ENCODE peak calls at places on chromosome 12, in eight cellular contexts. One of them, this sample, is unnamed.

GRCh38 chr12:1529862-1530591 is 64.4 kb downstream of the FBXL14 start:
- DNase-seq in adrenal gland: no peak
- DNase-seq in thoracic aorta: no peak
- DNase-seq in HCT116: no peak
- DNase-seq in neuronal stem cell: no peak
- DNase-seq in H9: peak; percentile 51
- DNase-seq in cardiac muscle cell: peak; percentile 64
- DNase-seq in CD8-positive, alpha-beta T cell: no peak
- DNase-seq in this sample: no peak

GRCh38 chr12:57224973-57225679 is 4.4 kb upstream of the SHMT2 start:
- DNase-seq in adrenal gland: no peak
- DNase-seq in thoracic aorta: no peak
- DNase-seq in HCT116: no peak
- DNase-seq in neuronal stem cell: no peak
- DNase-seq in H9: peak; percentile 91
- DNase-seq in cardiac muscle cell: peak; percentile 59
- DNase-seq in CD8-positive, alpha-beta T cell: peak; percentile 86
- DNase-seq in this sample: no peak

GRCh38 chr12:9870311-9870866 is 1.2 kb upstream of the CLEC2B start:
- DNase-seq in adrenal gland: no peak
- DNase-seq in thoracic aorta: no peak
- DNase-seq in HCT116: no peak
- DNase-seq in neuronal stem cell: no peak
- DNase-seq in H9: no peak
- DNase-seq in cardiac muscle cell: no peak
- DNase-seq in CD8-positive, alpha-beta T cell: no peak
- DNase-seq in this sample: no peak

GRCh38 chr12:122793685-122794106 is 19.3 kb downstream of the CCDC62 start:
- DNase-seq in adrenal gland: no peak
- DNase-seq in thoracic aorta: no peak
- DNase-seq in HCT116: peak; percentile 52
- DNase-seq in neuronal stem cell: peak; percentile 51
- DNase-seq in H9: no peak
- DNase-seq in cardiac muscle cell: peak; percentile 61
- DNase-seq in CD8-positive, alpha-beta T cell: no peak
- DNase-seq in this sample: no peak

GRCh38 chr12:120652671-120653435 is 12.4 kb downstream of the CABP1 start:
- DNase-seq in adrenal gland: no peak
- DNase-seq in thoracic aorta: no peak
- DNase-seq in HCT116: no peak
- DNase-seq in neuronal stem cell: no peak
- DNase-seq in H9: no peak
- DNase-seq in cardiac muscle cell: no peak
- DNase-seq in CD8-positive, alpha-beta T cell: no peak
- DNase-seq in this sample: peak; percentile 92

GRCh38 chr12:46786774-46787173 is 39.0 kb downstream of the SLC38A4 start:
- DNase-seq in adrenal gland: no peak
- DNase-seq in thoracic aorta: no peak
- DNase-seq in HCT116: no peak
- DNase-seq in neuronal stem cell: no peak
- DNase-seq in H9: no peak
- DNase-seq in cardiac muscle cell: no peak
- DNase-seq in CD8-positive, alpha-beta T cell: no peak
- DNase-seq in this sample: no peak

GRCh38 chr12:3446235-3446634 is 44.8 kb upstream of the PRMT8 start:
- DNase-seq in adrenal gland: no peak
- DNase-seq in thoracic aorta: no peak
- DNase-seq in HCT116: no peak
- DNase-seq in neuronal stem cell: no peak
- DNase-seq in H9: peak; percentile 25
- DNase-seq in cardiac muscle cell: no peak
- DNase-seq in CD8-positive, alpha-beta T cell: no peak
- DNase-seq in this sample: peak; percentile 33

GRCh38 chr12:62588916-62589315 is 122.3 kb downstream of the MON2 start:
- DNase-seq in adrenal gland: no peak
- DNase-seq in thoracic aorta: no peak
- DNase-seq in HCT116: no peak
- DNase-seq in neuronal stem cell: no peak
- DNase-seq in H9: no peak
- DNase-seq in cardiac muscle cell: no peak
- DNase-seq in CD8-positive, alpha-beta T cell: no peak
- DNase-seq in this sample: no peak

GRCh38 chr12:94329366-94329765 is 130.3 kb downstream of the CEP83 start:
- DNase-seq in adrenal gland: no peak
- DNase-seq in thoracic aorta: no peak
- DNase-seq in HCT116: no peak
- DNase-seq in neuronal stem cell: no peak
- DNase-seq in H9: no peak
- DNase-seq in cardiac muscle cell: no peak
- DNase-seq in CD8-positive, alpha-beta T cell: no peak
- DNase-seq in this sample: no peak

GRCh38 chr12:49578471-49579112 is 10.7 kb upstream of the MCRS1 start:
- DNase-seq in adrenal gland: no peak
- DNase-seq in thoracic aorta: no peak
- DNase-seq in HCT116: no peak
- DNase-seq in neuronal stem cell: peak; percentile 50
- DNase-seq in H9: no peak
- DNase-seq in cardiac muscle cell: no peak
- DNase-seq in CD8-positive, alpha-beta T cell: no peak
- DNase-seq in this sample: no peak

GRCh38 chr12:33586576-33586975 is 147.0 kb upstream of the SYT10 start:
- DNase-seq in adrenal gland: no peak
- DNase-seq in thoracic aorta: no peak
- DNase-seq in HCT116: no peak
- DNase-seq in neuronal stem cell: no peak
- DNase-seq in H9: no peak
- DNase-seq in cardiac muscle cell: no peak
- DNase-seq in CD8-positive, alpha-beta T cell: no peak
- DNase-seq in this sample: no peak

GRCh38 chr12:92144631-92145480 is 790 bp downstream of the BTG1 start:
- DNase-seq in adrenal gland: peak; percentile 72
- DNase-seq in thoracic aorta: peak; percentile 40
- DNase-seq in HCT116: no peak
- DNase-seq in neuronal stem cell: peak; percentile 27
- DNase-seq in H9: peak; percentile 45
- DNase-seq in cardiac muscle cell: peak; percentile 52
- DNase-seq in CD8-positive, alpha-beta T cell: peak; percentile 45
- DNase-seq in this sample: peak; percentile 81

GRCh38 chr12:32261638-32262037 is 137.7 kb upstream of the FGD4 start:
- DNase-seq in adrenal gland: no peak
- DNase-seq in thoracic aorta: no peak
- DNase-seq in HCT116: no peak
- DNase-seq in neuronal stem cell: no peak
- DNase-seq in H9: peak; percentile 65
- DNase-seq in cardiac muscle cell: no peak
- DNase-seq in CD8-positive, alpha-beta T cell: no peak
- DNase-seq in this sample: no peak
- H3K4me1 ChIP-seq in adrenal gland: no peaks in the 10 kb centered on the region
- H3K4me1 ChIP-seq in thoracic aorta: no peaks in the 10 kb centered on the region
- H3K4me1 ChIP-seq in HCT116: no peaks in the 10 kb centered on the region
- H3K4me1 ChIP-seq in neuronal stem cell: no peaks in the 10 kb centered on the region
- H3K4me1 ChIP-seq in H9: no peaks in the 10 kb centered on the region
- H3K4me1 ChIP-seq in cardiac muscle cell: no peaks in the 10 kb centered on the region
- H3K4me1 ChIP-seq in CD8-positive, alpha-beta T cell: no peaks in the 10 kb centered on the region
- H3K4me1 ChIP-seq in this sample: no peaks in the 10 kb centered on the region

DNA sequence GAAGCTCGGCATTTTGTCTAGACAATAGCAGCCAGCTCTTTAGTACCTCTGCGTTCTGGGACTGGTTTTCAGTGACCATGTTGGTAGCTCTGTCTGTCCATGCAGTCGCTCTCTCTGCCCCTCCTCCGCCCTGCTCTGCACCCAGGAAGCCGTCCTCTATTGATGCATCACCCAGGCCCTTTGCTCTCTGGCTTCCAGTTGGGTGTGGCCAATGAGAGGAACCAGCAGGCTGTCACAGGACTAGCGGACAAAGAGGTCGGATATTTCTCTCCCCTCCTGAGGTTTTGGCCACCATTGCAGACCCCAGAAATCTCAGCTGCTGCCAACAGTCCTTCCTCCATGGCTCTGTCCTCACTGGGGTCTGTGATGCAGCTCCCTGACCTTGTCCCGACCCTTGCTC is 180.6 kb downstream of the TMEM132D start:
- DNase-seq in adrenal gland: no peak
- DNase-seq in thoracic aorta: no peak
- DNase-seq in HCT116: no peak
- DNase-seq in neuronal stem cell: no peak
- DNase-seq in H9: no peak
- DNase-seq in cardiac muscle cell: no peak
- DNase-seq in CD8-positive, alpha-beta T cell: no peak
- DNase-seq in this sample: no peak
- H3K27me3 ChIP-seq in adrenal gland: no peaks in the 10 kb centered on the region
- H3K27me3 ChIP-seq in thoracic aorta: no peaks in the 10 kb centered on the region
- H3K27me3 ChIP-seq in HCT116: no peaks in the 10 kb centered on the region
- H3K27me3 ChIP-seq in neuronal stem cell: no peaks in the 10 kb centered on the region
- H3K27me3 ChIP-seq in H9: no peaks in the 10 kb centered on the region
- H3K27me3 ChIP-seq in cardiac muscle cell: no peaks in the 10 kb centered on the region
- H3K27me3 ChIP-seq in CD8-positive, alpha-beta T cell: no peaks in the 10 kb centered on the region
- H3K27me3 ChIP-seq in this sample: no peaks in the 10 kb centered on the region

DNA sequence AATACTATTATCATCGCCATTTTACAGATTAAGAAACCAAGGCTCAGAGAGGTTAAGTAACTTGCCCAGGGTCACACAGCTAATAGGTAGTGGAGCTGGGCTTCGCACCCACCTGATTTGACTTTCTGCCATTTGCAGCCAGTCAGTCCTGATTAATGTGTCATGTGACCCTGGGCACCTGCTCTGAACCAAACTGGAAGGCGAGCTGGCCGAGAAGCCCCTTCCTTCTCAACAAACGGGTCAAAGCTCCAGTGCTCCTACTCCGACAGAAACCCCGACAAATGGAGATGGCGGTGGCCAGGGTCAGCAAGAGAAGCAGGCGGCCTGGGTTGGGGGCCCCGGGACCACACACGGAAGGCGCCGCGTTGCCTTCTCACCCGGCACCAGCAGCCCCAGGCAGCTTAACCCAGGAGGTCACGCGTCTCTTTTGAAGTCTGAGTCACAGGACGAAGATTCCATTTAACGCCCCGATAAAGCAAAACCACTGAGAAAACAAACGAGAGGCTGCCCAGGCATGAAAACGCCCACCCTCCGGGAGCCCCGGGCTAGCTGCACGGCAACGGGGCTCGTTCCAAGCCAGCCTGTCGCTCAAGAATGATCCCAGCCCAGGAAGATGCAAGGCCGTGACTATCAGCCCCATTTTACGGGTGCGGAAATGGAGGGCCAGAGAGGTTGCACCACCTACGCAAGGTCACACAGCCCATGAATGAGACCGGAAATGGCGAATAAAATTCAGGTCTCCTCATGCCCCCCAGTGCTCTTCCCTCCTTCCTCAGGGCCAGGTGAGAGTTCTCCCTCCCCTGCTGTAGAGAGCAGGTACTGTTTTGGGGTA is 124.8 kb downstream of the SCARB1 start:
- DNase-seq in adrenal gland: no peak
- DNase-seq in thoracic aorta: no peak
- DNase-seq in HCT116: no peak
- DNase-seq in neuronal stem cell: peak; percentile 61
- DNase-seq in H9: no peak
- DNase-seq in cardiac muscle cell: no peak
- DNase-seq in CD8-positive, alpha-beta T cell: no peak
- DNase-seq in this sample: no peak
- H3K4me1 ChIP-seq in adrenal gland: peaks cover 35% of the 10 kb centered on the region
- H3K4me1 ChIP-seq in thoracic aorta: peaks cover 7% of the 10 kb centered on the region
- H3K4me1 ChIP-seq in HCT116: peaks cover 55% of the 10 kb centered on the region
- H3K4me1 ChIP-seq in neuronal stem cell: peaks cover 12% of the 10 kb centered on the region
- H3K4me1 ChIP-seq in H9: no peaks in the 10 kb centered on the region
- H3K4me1 ChIP-seq in cardiac muscle cell: no peaks in the 10 kb centered on the region
- H3K4me1 ChIP-seq in CD8-positive, alpha-beta T cell: peaks cover 10% of the 10 kb centered on the region
- H3K4me1 ChIP-seq in this sample: no peaks in the 10 kb centered on the region

GRCh38 chr12:131606218-131606899 is 104.5 kb upstream of the SFSWAP start:
- DNase-seq in adrenal gland: no peak
- DNase-seq in thoracic aorta: no peak
- DNase-seq in HCT116: no peak
- DNase-seq in neuronal stem cell: no peak
- DNase-seq in H9: no peak
- DNase-seq in cardiac muscle cell: no peak
- DNase-seq in CD8-positive, alpha-beta T cell: no peak
- DNase-seq in this sample: no peak
- H3K27me3 ChIP-seq in adrenal gland: peaks cover 5% of the 10 kb centered on the region
- H3K27me3 ChIP-seq in thoracic aorta: no peaks in the 10 kb centered on the region
- H3K27me3 ChIP-seq in HCT116: peaks cover 3% of the 10 kb centered on the region
- H3K27me3 ChIP-seq in neuronal stem cell: no peaks in the 10 kb centered on the region
- H3K27me3 ChIP-seq in H9: no peaks in the 10 kb centered on the region
- H3K27me3 ChIP-seq in cardiac muscle cell: no peaks in the 10 kb centered on the region
- H3K27me3 ChIP-seq in CD8-positive, alpha-beta T cell: no peaks in the 10 kb centered on the region
- H3K27me3 ChIP-seq in this sample: no peaks in the 10 kb centered on the region

This sample was measured in tibial artery.